ENCODE peak calls at places on chromosomes 6 and 20, in nine cellular contexts. O is nephron progenitor cell, S is AG04450, N is endothelial cell, G is heart right ventricle, B is endothelial cell of umbilical vein, Q is NB4, E is HCT116, Y is AG04449. A is an unnamed sample.

GRCh38 chr20:45095753-45096371 is 5.1 kb downstream of the KCNS1 start:
- DNase-seq in N (peak; percentile 60), E (peak; percentile 41), Y (peak; percentile 7), B (peak; percentile 52), G (peak; percentile 57), S (no peak), O (peak; percentile 60), Q (peak; percentile 76), A (peak; percentile 72)

GRCh38 chr6:131488780-131489179 is 84.2 kb upstream of the ARG1 start:
- DNase-seq in N (no peak), O (no peak), G (no peak), Q (no peak), B (no peak), Y (no peak), S (no peak), E (no peak), A (peak; percentile 68)

GRCh38 chr20:50320005-50320909 is 129.6 kb downstream of the CEBPB start:
- DNase-seq in Y (no peak), E (no peak), Q (no peak), B (no peak), O (no peak), N (no peak), S (no peak), G (no peak), A (no peak)

GRCh38 chr6:79949235-79949634 is 1.9 kb upstream of the ELOVL4 start:
- DNase-seq in O (peak; percentile 51), B (peak; percentile 53), E (peak; percentile 85), Y (peak; percentile 10), Q (peak; percentile 85), S (peak; percentile 23), G (peak; percentile 9), N (peak; percentile 57), A (peak; percentile 93)

GRCh38 chr6:30882764-30883475 is 1.4 kb upstream of the DDR1 start:
- DNase-seq in B (no peak), O (peak; percentile 54), S (no peak), G (no peak), Y (no peak), Q (no peak), N (no peak), E (peak; percentile 54), A (peak; percentile 92)

GRCh38 chr6:16420715-16421461 is 182.5 kb downstream of the GMPR start:
- DNase-seq in O (no peak), Q (peak; percentile 22), S (peak; percentile 33), E (no peak), G (no peak), N (no peak), B (no peak), Y (peak; percentile 52), A (no peak)

GRCh38 chr6:101762851-101763250 is 369.3 kb downstream of the GRIK2 start:
- DNase-seq in Q (no peak), G (no peak), S (no peak), O (no peak), B (no peak), N (no peak), E (no peak), Y (no peak), A (peak; percentile 57)

GRCh38 chr6:31834367-31834703 is 6.8 kb downstream of the HSPA1B start:
- DNase-seq in G (peak; percentile 90), Y (no peak), N (peak; percentile 72), O (peak; percentile 82), B (no peak), Q (peak; percentile 93), E (peak; percentile 77), S (no peak), A (peak; percentile 80)

GRCh38 chr6:147625946-147626345 is 117.5 kb downstream of the SAMD5 start:
- DNase-seq in B (peak; percentile 34), S (no peak), E (no peak), Y (no peak), G (no peak), Q (no peak), O (no peak), N (no peak), A (no peak)

GRCh38 chr6:113359155-113360140 is 497.7 kb upstream of the MARCKS start:
- DNase-seq in S (no peak), Y (no peak), E (no peak), B (peak; percentile 63), O (no peak), N (no peak), G (peak; percentile 17), Q (no peak), A (peak; percentile 93)

GRCh38 chr6:87066449-87067288 is 28.2 kb downstream of the CGA start:
- DNase-seq in E (peak; percentile 57), Y (peak; percentile 21), G (peak; percentile 40), N (peak; percentile 45), B (peak; percentile 70), Q (peak; percentile 75), S (peak; percentile 45), O (peak; percentile 48), A (peak; percentile 71)

GRCh38 chr6:41759905-41760579 is 12.8 kb upstream of the PGC start:
- DNase-seq in N (no peak), B (no peak), Q (no peak), S (no peak), O (no peak), G (no peak), Y (no peak), E (no peak), A (no peak)

GRCh38 chr20:28616354-28616753 is 2641.1 kb upstream of the DEFB115 start:
- DNase-seq in G (no peak), Q (no peak), N (no peak), E (no peak), S (no peak), O (no peak), Y (no peak), B (no peak), A (no peak)

GRCh38 chr6:22747576-22747975 is 178.2 kb downstream of the HDGFL1 start:
- DNase-seq in O (no peak), S (no peak), Y (no peak), N (no peak), E (no peak), G (no peak), Q (no peak), B (no peak), A (no peak)

GRCh38 chr6:151269318-151269995 is 29.7 kb downstream of the AKAP12 start:
- DNase-seq in S (no peak), E (no peak), Y (no peak), B (peak; percentile 65), G (no peak), N (no peak), O (no peak), Q (no peak), A (peak; percentile 83)

GRCh38 chr20:14711681-14712080 is 374.3 kb upstream of the FLRT3 start:
- DNase-seq in S (no peak), E (no peak), Y (no peak), N (no peak), O (no peak), B (no peak), G (no peak), Q (no peak), A (no peak)

GRCh38 chr6:35486005-35486925 is 10.6 kb downstream of the TEAD3 start:
- DNase-seq in B (no peak), O (peak; percentile 67), S (no peak), G (no peak), E (no peak), Q (peak; percentile 80), Y (no peak), N (no peak), A (peak; percentile 98)

GRCh38 chr20:37389844-37390275 is 43.9 kb downstream of the SRC start:
- DNase-seq in E (no peak), N (peak; percentile 3), B (no peak), S (no peak), G (no peak), Y (no peak), Q (no peak), O (no peak), A (no peak)
- TF ChIP-seq CTCF in E (no peak), N (no peak), B (no peak), S (no peak), G (no peak), Y (no peak), Q (no peak), O (no peak), A (peak; percentile 11)

GRCh38 chr6:90497411-90497810 is 89.5 kb downstream of the MAP3K7 start:
- DNase-seq in Y (no peak), G (no peak), O (no peak), N (no peak), B (no peak), S (no peak), E (no peak), Q (no peak), A (no peak)
- TF ChIP-seq CTCF in Y (no peak), G (no peak), O (peak; percentile 8), N (no peak), B (no peak), S (no peak), E (no peak), Q (peak; percentile 1), A (no peak)

DNA sequence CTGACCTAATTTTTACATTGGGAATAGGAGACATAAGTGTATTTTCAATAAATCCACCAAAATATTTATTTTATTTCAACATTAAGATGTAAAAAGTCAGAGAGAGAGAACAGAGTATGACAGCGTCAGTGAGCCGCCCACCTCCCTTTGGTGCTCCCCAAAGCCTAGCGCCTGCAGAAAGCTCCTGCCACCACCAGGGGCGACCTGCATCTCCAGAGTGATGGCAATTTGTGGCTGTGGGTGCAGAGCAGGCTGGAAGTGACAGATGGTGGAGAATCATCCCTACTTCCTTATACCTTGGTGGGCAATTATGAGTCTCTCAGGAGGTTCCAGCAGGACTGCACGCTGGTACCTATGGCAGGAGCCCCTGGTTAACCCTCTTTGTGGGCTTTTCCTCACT is 87.3 kb downstream of the PTPRT start:
- DNase-seq in Y (no peak), S (no peak), B (no peak), N (no peak), Q (peak; percentile 35), G (no peak), E (no peak), O (peak; percentile 27), A (no peak)
- TF ChIP-seq CTCF in Y (no peak), S (no peak), B (no peak), N (no peak), Q (peak; percentile 60), G (no peak), E (no peak), O (peak; percentile 23), A (no peak)

GRCh38 chr20:11907621-11908020 is 10.1 kb upstream of the BTBD3 start:
- DNase-seq in G (no peak), O (no peak), S (no peak), Q (no peak), N (no peak), B (no peak), E (no peak), Y (no peak), A (peak; percentile 80)

GRCh38 chr20:11917663-11918062 is at the start of gene BTBD3:
- DNase-seq in Y (no peak), G (peak; percentile 83), N (no peak), O (no peak), Q (no peak), E (no peak), B (peak; percentile 86), S (peak; percentile 29), A (peak; percentile 83)

GRCh38 chr20:11912664-11913415 is 4.9 kb upstream of the BTBD3 start:
- DNase-seq in E (no peak), N (no peak), G (no peak), Q (no peak), B (no peak), Y (no peak), O (no peak), S (no peak), A (peak; percentile 86)

GRCh38 chr20:11906626-11907480 is 10.8 kb upstream of the BTBD3 start:
- DNase-seq in Q (no peak), N (no peak), S (no peak), E (no peak), O (no peak), Y (no peak), G (no peak), B (no peak), A (peak; percentile 92)

GRCh38 chr20:11912013-11912663 is 5.6 kb upstream of the BTBD3 start:
- DNase-seq in Y (no peak), O (no peak), E (no peak), B (peak; percentile 16), N (peak; percentile 8), S (no peak), G (no peak), Q (peak; percentile 44), A (peak; percentile 59)
- TF ChIP-seq CTCF in Y (peak; percentile 27), O (peak; percentile 37), E (peak; percentile 10), B (peak; percentile 11), N (peak; percentile 41), S (peak; percentile 46), G (peak; percentile 35), Q (peak; percentile 56), A (peak; percentile 64)

A was measured in epithelial cell of esophagus.